ENCODE peak calls at places on chromosomes 7 and 10, in eight cellular contexts. P, M, L, N, W, Y, O and S are unnamed samples.

GRCh38 chr10:8951440-8952089 is 897.1 kb downstream of the GATA3 start:
- DNase-seq in P (no peak), M (no peak), L (no peak), N (no peak), W (no peak), Y (no peak), O (no peak), S (no peak)

GRCh38 chr10:7419998-7420397 is 9.2 kb upstream of the SFMBT2 start:
- DNase-seq in P (no peak), M (no peak), L (no peak), N (no peak), W (no peak), Y (no peak), O (no peak), S (no peak)

GRCh38 chr10:107865691-107866090 is 701.2 kb upstream of the SORCS1 start:
- DNase-seq in P (no peak), M (no peak), L (no peak), N (no peak), W (no peak), Y (no peak), O (no peak), S (no peak)

GRCh38 chr10:26468691-26469090 is 30.6 kb downstream of the APBB1IP start:
- DNase-seq in P (no peak), M (no peak), L (no peak), N (no peak), W (no peak), Y (no peak), O (no peak), S (no peak)

GRCh38 chr7:119925890-119926289 is 347.1 kb upstream of the KCND2 start:
- DNase-seq in P (peak; percentile 89), M (no peak), L (no peak), N (no peak), W (no peak), Y (no peak), O (no peak), S (no peak)

GRCh38 chr7:127887631-127888030 is 143.6 kb downstream of the LRRC4 start:
- DNase-seq in P (peak; percentile 73), M (no peak), L (no peak), N (no peak), W (no peak), Y (no peak), O (no peak), S (no peak)

GRCh38 chr10:123109466-123109865 is 26.3 kb upstream of the HMX3 start:
- DNase-seq in P (no peak), M (no peak), L (no peak), N (no peak), W (no peak), Y (no peak), O (no peak), S (no peak)

GRCh38 chr7:22718200-22718711 is 8.7 kb upstream of the IL6 start:
- DNase-seq in P (no peak), M (no peak), L (no peak), N (no peak), W (no peak), Y (no peak), O (no peak), S (no peak)

GRCh38 chr7:86911703-86912102 is 147.8 kb downstream of the ELAPOR2 start:
- DNase-seq in P (no peak), M (no peak), L (no peak), N (no peak), W (no peak), Y (no peak), O (no peak), S (no peak)

GRCh38 chr10:127872871-127873600 is 19.7 kb downstream of the CLRN3 start:
- DNase-seq in P (no peak), M (no peak), L (no peak), N (peak; percentile 85), W (peak; percentile 80), Y (no peak), O (no peak), S (no peak)

GRCh38 chr10:123135415-123136141 is at the start of gene HMX3:
- DNase-seq in P (peak; percentile 36), M (no peak), L (no peak), N (no peak), W (no peak), Y (no peak), O (no peak), S (no peak)

GRCh38 chr7:16921644-16922257 is 40.0 kb upstream of the AGR3 start:
- DNase-seq in P (no peak), M (no peak), L (no peak), N (no peak), W (peak; percentile 28), Y (no peak), O (no peak), S (no peak)

GRCh38 chr10:73989594-73990142 is 8.2 kb upstream of the VCL start:
- DNase-seq in P (peak; percentile 50), M (no peak), L (no peak), N (no peak), W (no peak), Y (no peak), O (no peak), S (no peak)

GRCh38 chr10:17882557-17882956 is 69.2 kb upstream of the SLC39A12 start:
- DNase-seq in P (no peak), M (peak; percentile 31), L (no peak), N (no peak), W (no peak), Y (no peak), O (no peak), S (no peak)

GRCh38 chr7:80876894-80877414 is 41.9 kb downstream of the SEMA3C start:
- DNase-seq in P (peak; percentile 40), M (no peak), L (no peak), N (peak; percentile 58), W (no peak), Y (no peak), O (no peak), S (peak; percentile 36)

GRCh38 chr7:92834661-92835139 is 1.7 kb downstream of the CDK6 start:
- DNase-seq in P (peak; percentile 45), M (no peak), L (peak; percentile 70), N (peak; percentile 74), W (peak; percentile 41), Y (peak; percentile 20), O (peak; percentile 24), S (no peak)

DNA sequence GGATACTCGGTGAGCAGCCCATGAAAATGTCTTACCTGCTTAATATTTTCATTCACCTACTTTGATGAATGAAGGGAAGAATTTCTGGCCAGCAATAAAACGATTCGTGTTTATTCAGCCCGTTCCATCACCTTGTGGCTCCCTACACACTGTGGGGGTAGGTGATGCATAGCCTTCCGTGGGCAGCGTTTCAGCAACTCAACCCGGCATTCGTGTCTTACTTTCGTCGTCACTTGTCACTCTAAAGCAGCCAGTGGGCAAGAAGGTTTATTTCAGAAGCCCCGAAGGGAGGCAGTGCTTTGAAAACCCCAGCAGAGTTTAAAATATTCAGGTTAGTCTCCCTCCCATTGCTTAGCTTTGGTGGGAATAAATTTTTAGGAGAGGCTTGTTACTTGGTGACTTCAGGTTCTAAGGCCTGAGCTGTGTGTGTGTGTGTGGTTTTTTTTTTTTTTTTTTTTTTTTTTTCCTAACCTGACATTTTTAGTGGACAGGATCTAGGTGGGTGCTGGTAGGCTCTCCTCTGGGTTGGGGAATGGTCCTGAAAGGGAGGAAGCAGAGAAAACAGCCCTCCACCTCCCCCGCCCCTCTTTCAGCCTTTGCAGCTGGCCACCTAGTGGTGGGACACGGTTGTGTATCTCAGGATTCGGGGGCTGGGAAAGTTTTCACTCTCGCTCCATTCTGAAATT is 1.8 kb downstream of the GRK5 start:
- DNase-seq in P (peak; percentile 43), M (peak; percentile 54), L (peak; percentile 86), N (peak; percentile 56), W (peak; percentile 69), Y (peak; percentile 47), O (peak; percentile 87), S (no peak)
- TF ChIP-seq POLR2A in P (no peak), M (no peak), L (no peak), N (no peak), W (no peak), Y (no peak), O (peak; percentile 35), S (no peak)

GRCh38 chr7:35037526-35038339 is 448 bp upstream of the DPY19L1 start:
- DNase-seq in P (peak; percentile 95), M (peak; percentile 85), L (peak; percentile 96), N (peak; percentile 95), W (peak; percentile 97), Y (peak; percentile 95), O (peak; percentile 96), S (peak; percentile 74)
- TF ChIP-seq POLR2A in P (peak; percentile 40), M (no peak), L (no peak), N (peak; percentile 23), W (no peak), Y (no peak), O (no peak), S (peak; percentile 11)

GRCh38 chr7:30646154-30646553 is 36.1 kb downstream of the CRHR2 start:
- DNase-seq in P (no peak), M (peak; percentile 3), L (no peak), N (no peak), W (no peak), Y (no peak), O (no peak), S (no peak)
- TF ChIP-seq POLR2A in P (no peak), M (no peak), L (no peak), N (no peak), W (no peak), Y (no peak), O (no peak), S (no peak)

GRCh38 chr7:43726466-43726865 is 2.9 kb downstream of the COA1 start:
- DNase-seq in P (no peak), M (no peak), L (no peak), N (no peak), W (no peak), Y (no peak), O (no peak), S (no peak)

GRCh38 chr7:43727003-43727402 is 2.3 kb downstream of the COA1 start:
- DNase-seq in P (no peak), M (no peak), L (no peak), N (no peak), W (no peak), Y (no peak), O (no peak), S (no peak)

GRCh38 chr7:43729924-43730248 is 563 bp upstream of the COA1 start:
- DNase-seq in P (no peak), M (no peak), L (no peak), N (no peak), W (no peak), Y (no peak), O (no peak), S (no peak)

GRCh38 chr7:43727494-43727893 is 1.8 kb downstream of the COA1 start:
- DNase-seq in P (no peak), M (no peak), L (no peak), N (no peak), W (no peak), Y (no peak), O (no peak), S (no peak)

DNA sequence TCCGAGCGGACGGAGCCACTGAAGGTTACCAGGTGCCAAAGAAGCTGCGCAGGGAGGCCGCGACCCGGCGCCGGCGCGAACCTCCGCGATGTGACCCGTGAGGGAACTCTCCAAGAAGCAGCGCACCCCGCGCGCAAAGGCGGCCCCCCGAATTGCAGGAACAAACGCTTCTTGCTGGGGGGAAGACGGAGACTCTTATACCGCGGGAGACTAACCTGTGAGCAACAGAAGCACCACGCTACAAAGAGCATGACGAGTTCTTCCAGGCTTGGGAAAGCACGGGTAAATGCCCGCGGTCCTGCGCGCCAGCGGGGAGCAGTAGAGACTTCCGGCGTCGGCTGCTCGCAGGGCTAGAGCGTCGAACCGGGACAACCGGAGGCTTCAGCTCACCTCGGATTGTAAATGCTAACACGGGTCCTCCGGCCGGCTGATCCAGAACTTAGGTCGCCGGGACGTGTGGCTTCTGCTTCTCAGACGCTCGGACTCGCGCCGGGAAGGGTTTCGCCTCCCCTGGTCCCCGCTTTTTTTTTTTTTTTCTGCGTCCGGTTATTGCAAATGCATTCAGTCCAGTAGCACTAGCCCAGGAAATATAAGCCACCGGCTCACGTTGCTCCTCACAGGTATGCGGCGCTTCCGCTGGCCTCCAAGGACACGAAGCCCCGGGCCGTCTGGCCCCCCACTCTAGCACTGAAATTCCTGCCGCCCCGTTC is at the start of gene COA1:
- DNase-seq in P (peak; percentile 94), M (peak; percentile 79), L (peak; percentile 92), N (peak; percentile 88), W (peak; percentile 84), Y (peak; percentile 86), O (peak; percentile 83), S (peak; percentile 90)
- TF ChIP-seq POLR2A in P (peak; percentile 89), M (no peak), L (peak; percentile 25), N (no peak), W (peak; percentile 21), Y (no peak), O (peak; percentile 30), S (peak; percentile 86)